ENCODE peak calls at places on chromosome 1, in seven cellular contexts. F, B, Q, M, D, I and S are unnamed samples.

GRCh38 chr1:160399544-160400283 is 650 bp upstream of the VANGL2 start:
- DNase-seq in B (no peak), M (no peak), F (no peak), I (no peak), Q (no peak), D (no peak), S (no peak)

GRCh38 chr1:185819798-185820197 is 85.6 kb downstream of the HMCN1 start:
- DNase-seq in D (no peak), Q (no peak), I (no peak), M (no peak), F (no peak), B (no peak), S (no peak)

GRCh38 chr1:8090241-8090702 is 64.2 kb upstream of the ERRFI1 start:
- DNase-seq in I (peak; percentile 86), D (no peak), M (no peak), B (peak; percentile 99), Q (no peak), F (no peak), S (no peak)

GRCh38 chr1:224897501-224897900 is 32.0 kb upstream of the DNAH14 start:
- DNase-seq in Q (no peak), M (no peak), F (no peak), D (no peak), B (peak; percentile 24), I (no peak), S (no peak)

GRCh38 chr1:87765686-87766085 is 437.0 kb downstream of the LMO4 start:
- DNase-seq in F (no peak), I (no peak), D (no peak), Q (no peak), M (no peak), B (no peak), S (no peak)

GRCh38 chr1:168466703-168467081 is 77.1 kb downstream of the XCL2 start:
- DNase-seq in M (no peak), F (no peak), B (no peak), I (no peak), Q (no peak), D (no peak), S (no peak)

GRCh38 chr1:68805097-68805641 is 308.3 kb upstream of the DEPDC1 start:
- DNase-seq in B (no peak), D (no peak), F (no peak), M (no peak), Q (no peak), I (no peak), S (no peak)

GRCh38 chr1:10599194-10599861 is 124.6 kb downstream of the PEX14 start:
- DNase-seq in F (no peak), I (peak; percentile 66), D (no peak), B (peak; percentile 93), M (no peak), Q (no peak), S (no peak)

GRCh38 chr1:19436716-19437476 is 48.4 kb downstream of the CAPZB start:
- DNase-seq in M (peak; percentile 31), Q (peak; percentile 73), B (peak; percentile 61), D (no peak), F (no peak), I (peak; percentile 78), S (no peak)

GRCh38 chr1:237863234-237863633 is 27.5 kb downstream of the ZP4 start:
- DNase-seq in D (no peak), Q (no peak), B (no peak), M (no peak), I (no peak), F (no peak), S (no peak)

GRCh38 chr1:58763214-58763613 is 20.6 kb downstream of the JUN start:
- DNase-seq in M (no peak), F (no peak), Q (no peak), B (peak; percentile 94), D (no peak), I (peak; percentile 87), S (no peak)

GRCh38 chr1:8727809-8728213 is 89.6 kb downstream of the RERE start:
- DNase-seq in Q (no peak), I (no peak), D (no peak), F (no peak), B (peak; percentile 27), M (no peak), S (peak; percentile 63)

GRCh38 chr1:15843826-15844572 is 3.5 kb upstream of the SPEN start:
- DNase-seq in Q (no peak), F (no peak), D (no peak), M (no peak), I (no peak), B (peak; percentile 67), S (no peak)

GRCh38 chr1:108933944-108934343 is 29.3 kb downstream of the CLCC1 start:
- DNase-seq in F (no peak), D (no peak), Q (no peak), M (no peak), I (no peak), B (no peak), S (no peak)

GRCh38 chr1:74937176-74937575 is 197.0 kb upstream of the LHX8 start:
- DNase-seq in B (no peak), Q (no peak), M (no peak), I (no peak), D (peak; percentile 67), F (no peak), S (no peak)

DNA sequence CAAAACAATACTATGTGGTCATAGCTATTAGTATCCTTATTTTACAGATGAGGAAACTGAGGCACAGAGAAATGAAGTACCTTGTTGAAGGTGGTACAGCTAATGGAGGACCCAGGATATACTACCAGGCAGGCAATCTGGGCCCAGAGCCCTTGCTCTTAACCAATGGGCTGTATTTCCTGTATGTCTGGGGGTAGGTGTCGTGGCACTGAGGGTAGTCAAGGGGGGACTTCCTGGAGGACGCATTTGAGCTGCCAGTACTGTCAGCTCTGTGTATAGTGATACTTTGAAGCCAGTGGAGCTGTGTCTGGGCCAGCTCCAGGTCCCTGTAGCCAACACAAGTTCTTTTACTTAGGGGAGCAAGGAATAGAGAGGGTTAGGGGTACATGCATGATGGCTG is 34.9 kb downstream of the FAM151A start:
- DNase-seq in D (no peak), I (no peak), F (no peak), B (no peak), M (no peak), Q (no peak), S (no peak)
- TF ChIP-seq CTCF in D (no peak), I (no peak), F (no peak), B (no peak), M (no peak), Q (no peak), S (no peak)

DNA sequence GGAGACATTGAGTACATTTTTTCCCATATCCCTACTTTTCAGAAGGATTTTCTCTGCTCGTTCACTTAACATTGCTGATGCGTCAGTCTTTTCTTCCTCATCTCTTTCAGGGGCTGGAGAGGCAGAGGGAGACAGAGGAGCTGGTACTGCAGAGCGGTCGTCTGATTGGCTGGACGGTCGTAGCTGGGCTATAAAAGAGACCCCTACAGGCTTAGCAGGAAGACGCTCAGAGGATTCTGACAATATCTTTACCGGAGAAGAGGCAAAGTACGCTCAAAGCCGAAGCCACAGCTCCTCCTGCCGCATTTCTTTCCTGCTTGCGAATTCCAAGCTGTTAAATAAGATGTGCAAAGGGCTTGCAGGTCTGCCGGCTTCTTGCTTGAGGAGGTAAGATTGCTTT is at the start of gene RGS4:
- DNase-seq in Q (no peak), F (no peak), I (peak; percentile 98), M (peak; percentile 8), D (peak; percentile 85), B (peak; percentile 97), S (peak; percentile 90)
- H3K4me3 ChIP-seq in Q (peak within 1 kb of the TSS; percentile 33), F (no peak within 1 kb of the TSS), I (peak within 1 kb of the TSS; percentile 62), M (peak within 1 kb of the TSS; percentile 22), D (peak within 1 kb of the TSS; percentile 19), B (peak within 1 kb of the TSS; percentile 59), S (peak within 1 kb of the TSS; percentile 81)

DNA sequence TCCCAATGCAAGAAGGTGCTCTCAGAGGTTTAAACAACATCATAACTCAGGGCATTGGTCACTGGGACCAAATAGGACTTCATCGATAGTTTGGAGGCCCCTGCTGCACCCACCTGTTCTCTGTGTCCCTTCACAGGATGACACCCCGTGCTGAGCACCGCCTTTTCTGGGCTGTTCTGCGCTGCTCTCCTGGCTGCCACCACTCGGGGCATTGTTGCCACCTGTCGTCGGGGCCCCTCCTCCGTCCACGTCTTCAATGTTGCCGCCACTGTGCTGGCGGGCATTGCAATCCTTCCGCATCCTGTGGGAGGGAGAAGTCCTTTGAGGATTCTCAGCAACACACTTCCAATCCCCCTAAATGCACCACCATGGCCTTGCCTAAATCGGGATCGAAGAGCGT is 47.7 kb downstream of the NTPCR start:
- DNase-seq in M (no peak), B (no peak), Q (no peak), I (no peak), F (no peak), D (no peak), S (no peak)
- TF ChIP-seq CTCF in M (no peak), B (no peak), Q (no peak), I (no peak), F (no peak), D (no peak), S (peak; percentile 1)

DNA sequence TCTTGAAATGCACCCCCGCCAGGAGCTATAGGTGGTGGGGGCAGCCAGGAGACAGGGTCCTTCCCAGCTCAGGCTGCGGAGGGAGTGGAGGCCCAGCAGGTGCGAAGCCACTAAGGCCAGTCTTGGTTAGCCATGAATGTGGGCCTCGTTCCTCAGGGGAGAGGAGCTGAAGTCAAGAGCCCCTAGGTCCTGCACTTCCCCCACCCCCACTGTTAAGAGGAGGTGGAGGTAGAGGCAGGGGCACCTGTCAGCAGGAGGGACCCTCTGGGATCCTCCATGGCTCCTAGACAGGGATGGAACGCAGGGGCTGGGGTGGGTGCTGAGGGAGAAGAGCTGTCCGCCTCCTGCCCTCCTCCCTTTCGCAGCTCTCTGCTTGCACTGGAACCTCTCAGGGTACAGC is 37.1 kb downstream of the MATN1 start:
- DNase-seq in Q (peak; percentile 36), M (no peak), F (peak; percentile 44), I (no peak), D (peak; percentile 30), B (no peak), S (no peak)
- H3K4me3 ChIP-seq in Q (no peak overlapping the region), M (no peak overlapping the region), F (no peak overlapping the region), I (no peak overlapping the region), D (no peak overlapping the region), B (no peak overlapping the region), S (no peak overlapping the region)

GRCh38 chr1:113217447-113218208 is 144.6 kb downstream of the LRIG2 start:
- DNase-seq in Q (no peak), M (peak; percentile 17), I (no peak), F (no peak), B (no peak), D (no peak), S (peak; percentile 24)

GRCh38 chr1:113223040-113223439 is 150.0 kb downstream of the LRIG2 start:
- DNase-seq in M (no peak), Q (no peak), I (no peak), B (no peak), D (no peak), F (no peak), S (no peak)

GRCh38 chr1:113219828-113220227 is 146.8 kb downstream of the LRIG2 start:
- DNase-seq in D (peak; percentile 57), B (no peak), F (no peak), I (no peak), M (no peak), Q (no peak), S (no peak)

GRCh38 chr1:113216664-113217063 is 143.7 kb downstream of the LRIG2 start:
- DNase-seq in B (no peak), D (no peak), F (no peak), M (no peak), Q (no peak), I (no peak), S (no peak)

GRCh38 chr1:113219377-113219776 is 146.4 kb downstream of the LRIG2 start:
- DNase-seq in B (no peak), M (no peak), F (no peak), D (no peak), I (no peak), Q (no peak), S (peak; percentile 56)
- TF ChIP-seq CTCF in B (peak; percentile 21), M (no peak), F (peak; percentile 12), D (peak; percentile 31), I (peak; percentile 61), Q (no peak), S (peak; percentile 72)